ENCODE peak calls at places on chromosomes 4 and X, in six cellular contexts. S is fibroblast of lung, K is Karpas-422, O is neuronal stem cell, M is mesendoderm, J is neural progenitor cell. V is an unnamed sample.
A peak's percentile ranks its signal among the peaks of the same experiment; 100 is the strongest.

GRCh38 chr4:55291227-55291629 is 54.8 kb upstream of the SRD5A3 start:
- DNase-seq in S (peak; percentile 39), M (no peak), K (no peak), O (no peak), J (no peak), V (no peak)

GRCh38 chrX:112935029-112935428 is 94.4 kb upstream of the AMOT start:
- DNase-seq in K (no peak), S (no peak), O (no peak), M (no peak), J (no peak), V (no peak)

GRCh38 chrX:10892605-10893225 is 218.4 kb upstream of the HCCS start:
- DNase-seq in O (no peak), M (no peak), S (peak; percentile 77), J (no peak), K (no peak), V (peak; percentile 15)

GRCh38 chr4:163638909-163639308 is 144.4 kb downstream of the TMA16 start:
- DNase-seq in K (no peak), O (no peak), J (no peak), S (no peak), M (no peak), V (no peak)

GRCh38 chr4:47002593-47002992 is 9.2 kb upstream of the GABRA4 start:
- DNase-seq in S (peak; percentile 29), O (no peak), J (no peak), M (no peak), K (peak; percentile 46), V (peak; percentile 61)

GRCh38 chr4:157035471-157035870 is 40.5 kb upstream of the GLRB start:
- DNase-seq in K (no peak), S (peak; percentile 15), M (no peak), O (no peak), J (no peak), V (no peak)

GRCh38 chr4:30725562-30725961 is 5.4 kb downstream of the PCDH7 start:
- DNase-seq in K (no peak), O (no peak), S (peak; percentile 5), J (no peak), M (no peak), V (no peak)

GRCh38 chr4:54414545-54414944 is 185.5 kb downstream of the PDGFRA start:
- DNase-seq in S (no peak), J (no peak), K (no peak), O (no peak), M (no peak), V (no peak)

GRCh38 chrX:80578518-80579105 is 158.4 kb downstream of the TENT5D start:
- DNase-seq in K (peak; percentile 67), M (peak; percentile 43), S (peak; percentile 1), O (no peak), J (peak; percentile 25), V (peak; percentile 54)

GRCh38 chr4:40980318-40980883 is 230.6 kb downstream of the NSUN7 start:
- DNase-seq in M (peak; percentile 42), K (peak; percentile 64), S (no peak), J (peak; percentile 54), O (no peak), V (no peak)

GRCh38 chr4:76373919-76374552 is 46.9 kb downstream of the CCDC158 start:
- DNase-seq in M (no peak), O (no peak), K (no peak), J (no peak), S (peak; percentile 34), V (peak; percentile 6)

GRCh38 chrX:143058096-143058495 is 32.4 kb downstream of the SPANXN4 start:
- DNase-seq in O (peak; percentile 52), S (no peak), J (peak; percentile 84), M (no peak), K (no peak), V (no peak)

GRCh38 chr4:158496030-158496741 is 25.5 kb upstream of the RXFP1 start:
- DNase-seq in M (peak; percentile 66), K (peak; percentile 85), S (no peak), J (peak; percentile 76), O (peak; percentile 36), V (peak; percentile 15)

GRCh38 chrX:153771261-153771681 is 7.2 kb downstream of the PLXNB3 start:
- DNase-seq in M (no peak), S (no peak), K (no peak), J (no peak), O (no peak), V (no peak)

GRCh38 chrX:81259008-81259713 is 57.3 kb downstream of the SH3BGRL start:
- DNase-seq in K (no peak), O (no peak), S (peak; percentile 69), M (peak; percentile 1), J (no peak), V (peak; percentile 59)

GRCh38 chr4:7622371-7622770 is 187.6 kb upstream of the PSAPL1 start:
- DNase-seq in S (no peak), K (no peak), M (no peak), J (no peak), O (no peak), V (no peak)

GRCh38 chr4:113411496-113411938 is 350.0 kb downstream of the CAMK2D start:
- DNase-seq in J (no peak), O (no peak), K (peak; percentile 11), M (no peak), S (peak; percentile 95), V (peak; percentile 84)

GRCh38 chrX:38206036-38206435 is 14.6 kb downstream of the SRPX start:
- DNase-seq in J (no peak), M (peak; percentile 6), S (peak; percentile 64), O (no peak), K (no peak), V (no peak)

GRCh38 chr4:100935090-100935489 is 412.2 kb downstream of the PPP3CA start:
- DNase-seq in O (no peak), J (no peak), K (peak; percentile 43), M (peak; percentile 19), S (peak; percentile 3), V (no peak)

GRCh38 chrX:20116087-20116574 is 576 bp downstream of the MAP7D2 start:
- DNase-seq in O (no peak), K (no peak), S (no peak), J (peak; percentile 38), M (peak; percentile 23), V (no peak)

GRCh38 chr4:64736999-64737853 is 328.0 kb upstream of the TECRL start:
- DNase-seq in O (no peak), S (no peak), K (no peak), J (no peak), M (no peak), V (no peak)

GRCh38 chr4:156169011-156169410 is 215.3 kb upstream of the CTSO start:
- DNase-seq in S (peak; percentile 99), M (peak; percentile 83), O (peak; percentile 41), K (peak; percentile 73), J (peak; percentile 70), V (peak; percentile 88)

GRCh38 chrX:154696328-154697045 is 43.1 kb upstream of the CTAG2 start:
- DNase-seq in S (peak; percentile 69), O (no peak), M (no peak), K (no peak), J (no peak), V (peak; percentile 62)

GRCh38 chrX:47247206-47247998 is 14.6 kb downstream of the USP11 start:
- DNase-seq in K (no peak), O (no peak), M (no peak), J (no peak), S (peak; percentile 75), V (peak; percentile 22)

GRCh38 chr4:1735215-1735614 is 13.9 kb downstream of the TACC3 start:
- DNase-seq in M (no peak), J (no peak), K (no peak), O (no peak), S (no peak), V (no peak)

GRCh38 chr4:19636451-19636850 is 615.3 kb upstream of the SLIT2 start:
- DNase-seq in K (no peak), M (no peak), J (no peak), S (no peak), O (no peak), V (peak; percentile 69)

GRCh38 chr4:73434311-73434710 is 1.7 kb upstream of the AFP start:
- DNase-seq in M (peak; percentile 58), S (peak; percentile 3), O (no peak), K (peak; percentile 56), J (peak; percentile 21), V (peak; percentile 50)

GRCh38 chrX:129759576-129760061 is 20.1 kb upstream of the SASH3 start:
- DNase-seq in O (no peak), J (peak; percentile 34), M (no peak), K (no peak), S (peak; percentile 93), V (peak; percentile 73)
- H3K9ac ChIP-seq in O (no peak overlapping the region), J (no peak overlapping the region), M (no peak overlapping the region), K (no peak overlapping the region), S (no peak overlapping the region), V (peak overlapping the region; percentile 60)

GRCh38 chr4:88610771-88611170 is 18.5 kb downstream of the HERC3 start:
- DNase-seq in K (no peak), O (no peak), S (peak; percentile 90), M (no peak), J (no peak), V (peak; percentile 50)
- H3K4me1 ChIP-seq in K (peaks cover 5% of the 10 kb centered on the region), O (no peaks in the 10 kb centered on the region), S (peaks cover 26% of the 10 kb centered on the region), M (no peaks in the 10 kb centered on the region), J (peaks cover 7% of the 10 kb centered on the region), V (peaks cover 55% of the 10 kb centered on the region)

GRCh38 chr4:38177792-38178665 is 217.8 kb downstream of the PTTG2 start:
- DNase-seq in O (no peak), K (no peak), J (no peak), S (no peak), M (no peak), V (no peak)

GRCh38 chr4:38174811-38175210 is 214.6 kb downstream of the PTTG2 start:
- DNase-seq in J (no peak), O (no peak), M (no peak), K (no peak), S (peak; percentile 39), V (no peak)

GRCh38 chr4:38179690-38180299 is 219.6 kb downstream of the PTTG2 start:
- DNase-seq in J (peak; percentile 75), S (peak; percentile 85), M (peak; percentile 74), O (peak; percentile 72), K (peak; percentile 86), V (peak; percentile 83)

GRCh38 chr4:38178666-38178995 is 218.4 kb downstream of the PTTG2 start:
- DNase-seq in O (no peak), K (no peak), S (no peak), M (no peak), J (no peak), V (no peak)

DNA sequence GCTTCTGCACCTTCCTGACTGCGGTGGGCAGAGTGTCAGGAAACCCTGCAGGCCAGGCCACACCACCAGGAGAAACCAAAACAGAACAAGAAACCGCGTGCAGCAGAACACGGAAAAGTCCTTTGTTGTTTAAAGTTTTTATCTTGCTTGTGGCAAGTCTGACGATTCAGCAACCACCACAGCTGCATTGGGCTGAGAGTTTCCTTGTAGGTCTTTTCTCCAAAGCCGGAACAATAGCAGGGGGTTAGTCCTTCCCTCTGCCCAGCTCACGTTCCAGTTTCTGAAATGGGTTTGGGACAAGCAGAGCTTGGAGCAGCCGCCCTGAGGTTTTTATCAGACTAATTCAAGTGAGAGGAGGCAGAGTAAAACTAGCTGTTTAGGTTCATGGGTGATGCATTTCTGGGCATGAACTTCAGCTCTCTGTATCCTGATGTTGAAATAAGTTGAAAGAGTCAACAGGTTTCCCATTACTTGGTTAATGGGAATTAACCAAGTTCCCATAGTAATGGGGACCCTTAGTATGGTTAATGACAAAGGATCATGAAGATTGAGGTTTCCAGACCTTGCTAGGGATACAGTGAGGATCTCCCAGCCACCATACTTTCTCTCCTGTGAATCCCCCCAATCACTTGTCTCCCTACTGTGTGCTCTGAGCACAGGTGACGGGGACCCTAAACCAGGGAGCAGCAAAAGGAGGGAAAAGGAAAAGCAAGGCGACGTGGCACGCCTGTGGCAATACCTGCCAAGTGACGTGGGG is 217.0 kb downstream of the PTTG2 start:
- DNase-seq in M (no peak), J (no peak), O (no peak), K (no peak), S (peak; percentile 46), V (no peak)
- H3K4me3 ChIP-seq in M (no peak overlapping the region), J (no peak overlapping the region), O (no peak overlapping the region), K (no peak overlapping the region), S (no peak overlapping the region), V (no peak overlapping the region)

GRCh38 chrX:39936886-39937770 is 160.6 kb downstream of the BCOR start:
- DNase-seq in O (no peak), S (no peak), J (no peak), K (no peak), M (no peak), V (no peak)
- H3K9ac ChIP-seq in O (no peak overlapping the region), S (no peak overlapping the region), J (no peak overlapping the region), K (no peak overlapping the region), M (no peak overlapping the region), V (no peak overlapping the region)

V was measured in adipocyte.